ENCODE peak calls at places on chromosomes 12 and 14, in seven cellular contexts. Q is chondrocyte, O is uterus, G is neural progenitor cell, E is HCT116, I is MCF 10A, A is hepatocyte. B is an unnamed sample.

GRCh38 chr12:118358607-118359540 is 13.8 kb downstream of the TAOK3 start:
- DNase-seq in O (no peak), E (no peak), G (no peak), A (no peak), I (peak), Q (no peak), B (no peak)

GRCh38 chr12:17304503-17305347 is 698.8 kb upstream of the LMO3 start:
- DNase-seq in I (peak), Q (no peak), E (no peak), G (no peak), A (no peak), O (no peak), B (no peak)

GRCh38 chr14:99717682-99718013 is 33.5 kb downstream of the CYP46A1 start:
- DNase-seq in Q (no peak), I (no peak), E (no peak), A (no peak), G (no peak), O (no peak), B (no peak)

GRCh38 chr12:50574621-50575348 is 70.0 kb downstream of the DIP2B start:
- DNase-seq in E (no peak), I (peak), O (no peak), G (no peak), Q (no peak), A (no peak), B (no peak)

GRCh38 chr12:100823988-100824387 is 29.4 kb downstream of the ANO4 start:
- DNase-seq in A (no peak), I (no peak), G (no peak), E (peak), Q (no peak), O (no peak), B (no peak)

GRCh38 chr12:108635201-108635996 is 1.7 kb upstream of the SELPLG start:
- DNase-seq in A (no peak), I (no peak), G (peak), Q (no peak), E (no peak), O (no peak), B (no peak)

GRCh38 chr14:99185436-99186068 is 86.4 kb downstream of the BCL11B start:
- DNase-seq in G (no peak), I (no peak), Q (no peak), A (no peak), O (no peak), E (no peak), B (no peak)

GRCh38 chr12:16299403-16299802 is 21.9 kb upstream of the SLC15A5 start:
- DNase-seq in Q (no peak), A (no peak), G (no peak), O (no peak), I (peak), E (no peak), B (no peak)

GRCh38 chr12:81859521-81859920 is 100.4 kb upstream of the PPFIA2 start:
- DNase-seq in E (no peak), A (no peak), Q (no peak), I (no peak), O (no peak), G (no peak), B (no peak)

GRCh38 chr12:29562167-29562776 is 64.8 kb upstream of the OVCH1 start:
- DNase-seq in O (peak), G (no peak), Q (no peak), E (no peak), A (no peak), I (peak), B (no peak)

GRCh38 chr12:69927145-69927544 is 102.1 kb downstream of the MYRFL start:
- DNase-seq in O (no peak), A (no peak), G (no peak), Q (no peak), I (no peak), E (no peak), B (no peak)

GRCh38 chr12:70664463-70664862 is 27.2 kb upstream of the PTPRB start:
- DNase-seq in E (no peak), G (peak), O (no peak), I (peak), Q (no peak), A (no peak), B (no peak)

GRCh38 chr12:125453751-125454150 is 388.5 kb downstream of the AACS start:
- DNase-seq in O (no peak), A (no peak), I (no peak), Q (no peak), G (peak), E (no peak), B (no peak)

GRCh38 chr14:91418387-91419043 is 895 bp upstream of the CCDC88C start:
- DNase-seq in G (peak), O (peak), A (peak), E (peak), I (peak), Q (no peak), B (peak)

GRCh38 chr12:50121636-50122035 is 9.6 kb downstream of the COX14 start:
- DNase-seq in G (no peak), O (no peak), A (no peak), E (no peak), Q (no peak), I (no peak), B (no peak)

GRCh38 chr12:80041691-80042090 is 57.6 kb upstream of the OTOGL start:
- DNase-seq in I (peak), G (no peak), A (no peak), Q (no peak), E (no peak), O (no peak), B (no peak)

GRCh38 chr14:89228921-89229639 is 188.0 kb downstream of the FOXN3 start:
- DNase-seq in O (peak), A (no peak), E (no peak), G (no peak), I (no peak), Q (no peak), B (no peak)

GRCh38 chr12:32532415-32532814 is 133.1 kb downstream of the FGD4 start:
- DNase-seq in Q (no peak), E (no peak), I (no peak), O (no peak), A (no peak), G (no peak), B (no peak)

GRCh38 chr12:7747196-7747595 is at the start of gene CLEC4C:
- DNase-seq in G (no peak), A (no peak), I (no peak), O (no peak), E (no peak), Q (no peak), B (no peak)

GRCh38 chr12:95790025-95790911 is at the start of gene NTN4:
- DNase-seq in Q (no peak), G (peak), I (peak), O (peak), E (no peak), A (peak), B (peak)

GRCh38 chr14:51356381-51356780 is 116.3 kb downstream of the TMX1 start:
- DNase-seq in A (no peak), I (peak), O (no peak), G (peak), Q (no peak), E (no peak), B (no peak)

GRCh38 chr12:96399919-96400630 is at the start of gene CDK17:
- DNase-seq in A (peak), E (peak), I (peak), Q (no peak), G (peak), O (peak), B (peak)

GRCh38 chr14:93114713-93115068 is 1.0 kb downstream of the ITPK1 start:
- DNase-seq in G (peak), E (no peak), I (no peak), O (peak), A (no peak), Q (no peak), B (no peak)

GRCh38 chr12:56221233-56221756 is 427 bp downstream of the RNF41 start:
- DNase-seq in O (peak), A (peak), I (peak), Q (no peak), E (no peak), G (peak), B (no peak)

GRCh38 chr12:32390572-32391219 is 8.7 kb upstream of the FGD4 start:
- DNase-seq in O (no peak), G (no peak), I (no peak), E (no peak), Q (no peak), A (no peak), B (no peak)

GRCh38 chr12:21324551-21324950 is 10.2 kb downstream of the SLCO1A2 start:
- DNase-seq in E (no peak), O (no peak), I (no peak), A (no peak), G (peak), Q (no peak), B (no peak)

GRCh38 chr12:71639341-71639760 is 24.3 kb downstream of the ZFC3H1 start:
- DNase-seq in O (no peak), G (peak), I (peak), Q (no peak), E (no peak), A (no peak), B (no peak)

GRCh38 chr14:74048291-74048690 is 29.1 kb downstream of the BBOF1 start:
- DNase-seq in G (peak), O (no peak), A (peak), Q (no peak), I (peak), E (peak), B (no peak)

GRCh38 chr14:36281309-36281708 is 39.1 kb downstream of the MBIP start:
- DNase-seq in I (no peak), A (no peak), O (no peak), Q (no peak), E (no peak), G (no peak), B (no peak)

GRCh38 chr14:92937229-92937937 is 14.4 kb downstream of the CHGA start:
- DNase-seq in A (no peak), O (no peak), G (no peak), Q (no peak), E (peak), I (peak), B (no peak)

DNA sequence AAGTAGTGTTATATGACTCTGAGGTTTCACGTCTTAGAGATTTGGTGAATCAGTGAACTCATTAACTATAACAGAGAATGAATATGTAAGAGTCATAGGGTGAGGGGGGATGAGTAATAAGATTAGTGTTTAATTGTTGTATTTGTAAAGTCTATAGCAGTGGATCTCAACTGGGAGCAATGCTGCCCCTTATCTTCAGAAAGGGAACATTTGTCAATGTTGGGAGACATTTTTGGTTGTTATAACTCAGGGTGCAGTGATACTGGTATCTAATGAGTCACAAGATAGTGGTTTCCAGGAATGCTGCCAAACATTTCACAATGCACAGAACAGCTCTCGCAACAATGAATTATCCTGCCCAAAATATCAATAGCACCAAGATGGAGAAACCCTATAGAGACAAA is 1193.7 kb downstream of the GALC start:
- DNase-seq in Q (no peak), I (peak), A (peak), O (peak), E (no peak), G (no peak), B (no peak)
- TF ChIP-seq CTCF in Q (no peak), I (no peak), A (no peak), O (no peak), E (no peak), G (no peak), B (no peak)

GRCh38 chr14:53399057-53399456 is 245.9 kb upstream of the DDHD1 start:
- DNase-seq in A (no peak), I (peak), O (no peak), Q (no peak), G (peak), E (peak), B (no peak)
- TF ChIP-seq CTCF in A (no peak), I (no peak), O (no peak), Q (peak), G (peak), E (peak), B (no peak)

DNA sequence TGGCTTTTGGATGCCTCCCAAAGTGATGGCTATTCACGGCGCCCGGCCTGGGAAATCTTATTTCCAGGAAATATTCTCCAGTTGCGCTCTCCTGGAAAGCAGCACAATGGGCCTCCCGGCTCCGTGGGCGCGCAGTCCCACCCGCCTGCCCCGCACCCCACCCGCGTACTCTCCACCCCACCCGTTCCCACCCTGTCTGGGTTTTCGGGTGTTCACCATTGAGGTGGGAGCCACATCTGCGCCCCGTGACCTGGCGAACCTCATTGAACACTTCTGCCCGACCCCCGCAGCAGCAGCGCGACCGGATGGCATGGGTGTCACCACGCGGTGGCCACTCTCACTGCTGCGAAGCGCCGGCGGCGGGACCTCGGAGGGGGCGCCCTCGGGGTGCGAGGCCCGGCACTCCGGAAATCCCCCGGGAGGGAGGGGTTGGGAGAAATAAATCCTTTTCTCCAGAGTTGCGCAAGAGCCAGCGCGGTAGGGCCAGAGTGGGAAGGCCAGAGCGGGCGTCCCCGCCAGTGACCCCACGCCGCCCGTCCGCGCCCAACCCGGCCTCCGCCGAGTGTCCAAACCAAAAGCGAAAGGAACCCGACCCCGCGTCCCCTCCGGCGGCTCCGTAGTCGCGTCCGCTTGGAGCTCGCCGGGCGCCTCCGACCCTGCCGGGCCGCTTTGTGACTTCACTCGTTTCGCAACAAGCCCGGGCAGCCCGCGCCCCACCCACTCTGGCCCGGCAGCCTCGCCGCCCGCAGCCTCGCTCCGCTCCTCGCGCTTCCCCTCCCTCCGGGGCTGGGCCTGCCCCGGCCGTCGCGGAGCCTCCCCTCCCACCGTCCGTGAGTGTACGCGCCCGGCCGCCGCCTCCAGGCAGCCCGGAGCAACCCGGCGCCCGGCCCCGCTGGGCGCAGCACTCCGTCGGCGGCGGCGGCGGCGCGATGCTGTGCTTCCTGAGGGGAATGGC is at the start of gene DRAM1:
- DNase-seq in E (peak), Q (peak), I (peak), O (peak), A (peak), G (peak), B (peak)
- TF ChIP-seq CTCF in E (no peak), Q (peak), I (no peak), O (no peak), A (peak), G (peak), B (no peak)

DNA sequence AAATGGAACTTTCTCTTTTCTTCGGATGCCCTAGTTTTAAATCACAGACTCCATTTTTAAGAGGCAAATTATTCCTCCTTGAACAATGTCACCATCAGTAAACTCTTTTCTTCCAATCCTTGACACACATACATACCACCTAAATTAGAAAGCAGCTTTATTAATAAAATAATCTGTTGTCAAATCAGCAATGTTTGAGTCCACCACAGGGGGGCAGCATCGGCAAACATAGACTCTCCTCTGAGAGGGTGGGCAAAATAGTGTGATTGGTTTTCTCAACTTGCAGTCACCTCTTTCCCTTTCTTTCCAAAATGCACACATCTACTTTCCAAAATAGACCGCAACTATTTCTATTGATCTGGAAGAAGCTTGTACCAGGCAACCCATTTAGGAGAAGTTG is 438.4 kb upstream of the OR4E1 start:
- DNase-seq in E (no peak), A (peak), O (no peak), G (peak), Q (no peak), I (peak), B (no peak)
- TF ChIP-seq CTCF in E (peak), A (peak), O (no peak), G (peak), Q (peak), I (peak), B (no peak)

DNA sequence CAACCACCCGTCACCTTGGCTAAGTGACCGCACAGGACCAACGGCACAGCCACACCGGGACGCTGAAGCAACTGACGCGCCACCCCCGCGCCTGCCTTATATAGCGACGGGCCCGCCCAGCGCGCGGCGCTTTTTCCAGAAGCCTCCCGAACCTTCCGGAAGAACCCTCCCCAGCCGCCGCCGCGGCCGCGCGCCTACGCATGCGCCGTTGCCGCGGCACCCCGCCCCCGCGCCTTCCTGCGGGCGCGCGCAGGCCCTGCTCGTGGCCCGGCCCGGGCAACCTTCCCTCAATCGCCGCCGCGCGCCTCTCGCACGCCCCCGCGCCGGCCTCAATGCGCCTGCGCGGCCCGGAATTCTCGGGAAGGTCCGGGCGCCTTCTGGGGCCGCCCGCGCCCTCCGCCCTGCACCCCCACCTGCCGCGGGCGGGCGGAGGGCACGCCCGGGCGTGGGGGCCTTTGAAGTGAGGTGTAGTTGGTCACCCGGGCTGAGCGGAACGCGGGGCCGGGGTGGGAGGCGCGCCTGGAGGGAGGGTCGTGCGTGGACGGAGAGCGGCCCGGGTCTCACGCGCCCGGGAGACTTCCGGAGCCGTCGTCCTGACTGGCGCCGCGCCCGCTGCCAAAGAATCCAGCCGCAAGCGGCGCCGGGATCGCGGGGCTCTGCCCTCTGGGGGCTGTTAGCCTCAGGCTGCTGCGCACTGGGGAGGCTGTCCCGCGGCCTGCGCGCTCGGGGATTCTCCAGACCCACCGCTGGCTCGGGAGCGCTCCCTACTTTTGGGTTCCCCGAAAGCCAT is at the start of gene HSP90AA1:
- DNase-seq in A (peak), I (peak), Q (peak), G (peak), E (peak), O (peak), B (peak)
- TF ChIP-seq CTCF in A (peak), I (no peak), Q (peak), G (no peak), E (no peak), O (peak), B (no peak)

B was measured in activated B cell treated with CpG ODN at 0.5 μM for 24 hours.